ENCODE peak calls at places on chromosomes 6 and 20, in six cellular contexts. G, E, L, B, S and X are unnamed samples. For H3F3A, the result is how much of the 10 kb centered on the place peaks cover.

GRCh38 chr6:47245745-47246371 is 63.8 kb downstream of the TNFRSF21 start:
- DNase-seq in B (no peak), G (no peak), E (no peak), S (no peak), L (no peak), X (no peak)

GRCh38 chr20:61590236-61590635 is 338.2 kb downstream of the CDH4 start:
- DNase-seq in L (no peak), G (no peak), E (no peak), S (no peak), B (no peak), X (no peak)

GRCh38 chr6:39892490-39893129 is 41.7 kb downstream of the MOCS1 start:
- DNase-seq in L (peak), B (no peak), E (peak), G (peak), S (peak), X (peak)

GRCh38 chr20:24425523-24425922 is 43.9 kb upstream of the SYNDIG1 start:
- DNase-seq in G (no peak), L (peak), E (no peak), B (no peak), S (no peak), X (no peak)

GRCh38 chr6:34459899-34460593 is 5.8 kb upstream of the PACSIN1 start:
- DNase-seq in S (peak), B (no peak), G (peak), E (peak), L (peak), X (peak)

GRCh38 chr20:62069741-62070216 is 4.1 kb upstream of the TAF4 start:
- DNase-seq in S (no peak), B (no peak), E (peak), L (no peak), G (no peak), X (peak)

GRCh38 chr20:62755817-62756724 is 40.2 kb upstream of the MRGBP start:
- DNase-seq in S (no peak), B (no peak), E (no peak), L (no peak), G (no peak), X (peak)

GRCh38 chr20:51376121-51376520 is 166.4 kb downstream of the NFATC2 start:
- DNase-seq in E (no peak), B (no peak), G (no peak), L (no peak), S (no peak), X (no peak)

GRCh38 chr20:63733117-63733516 is 3.3 kb upstream of the LIME1 start:
- DNase-seq in G (no peak), B (no peak), E (no peak), S (no peak), L (no peak), X (no peak)

GRCh38 chr20:33967126-33967525 is 26.6 kb upstream of the RALY start:
- DNase-seq in B (no peak), G (no peak), L (no peak), E (no peak), S (no peak), X (no peak)

GRCh38 chr6:26521485-26522391 is 16.4 kb upstream of the HMGN4 start:
- DNase-seq in L (peak), G (peak), E (peak), S (peak), B (peak), X (peak)

GRCh38 chr20:13865825-13866351 is 81.1 kb downstream of the NDUFAF5 start:
- DNase-seq in G (no peak), S (no peak), L (no peak), B (no peak), E (no peak), X (peak)

GRCh38 chr20:33282991-33283555 is at the start of gene BPIFB1:
- DNase-seq in S (no peak), E (peak), G (no peak), L (no peak), B (peak), X (no peak)

GRCh38 chr20:59850018-59850641 is 83.3 kb downstream of the SYCP2 start:
- DNase-seq in B (no peak), G (peak), L (peak), S (peak), E (peak), X (peak)

GRCh38 chr20:53692465-53693067 is 98.9 kb upstream of the ZNF217 start:
- DNase-seq in S (no peak), B (no peak), G (no peak), L (no peak), E (peak), X (peak)

GRCh38 chr6:31927868-31928671 is 553 bp downstream of the C2 start:
- DNase-seq in E (no peak), L (no peak), G (no peak), B (no peak), S (no peak), X (no peak)

GRCh38 chr20:34709836-34710567 is 5.9 kb downstream of the TP53INP2 start:
- DNase-seq in L (peak), B (no peak), G (peak), S (peak), E (peak), X (peak)

GRCh38 chr20:44589522-44589921 is 7.1 kb downstream of the PKIG start:
- DNase-seq in B (no peak), S (no peak), E (no peak), L (no peak), G (no peak), X (no peak)
- H3F3A ChIP-seq in B (under half), S (under half), E (under half), L (under half), G (under half), X (under half)

GRCh38 chr6:155185544-155185943 is 78.3 kb upstream of the CLDN20 start:
- DNase-seq in E (peak), S (peak), L (peak), G (no peak), B (peak), X (peak)

GRCh38 chr6:155183095-155183494 is 80.7 kb upstream of the CLDN20 start:
- DNase-seq in S (no peak), L (no peak), E (no peak), G (no peak), B (no peak), X (no peak)

GRCh38 chr6:155177369-155177961 is 86.3 kb upstream of the CLDN20 start:
- DNase-seq in B (peak), E (peak), S (peak), L (peak), G (peak), X (peak)

GRCh38 chr6:155182103-155182502 is 81.7 kb upstream of the CLDN20 start:
- DNase-seq in S (no peak), L (no peak), E (no peak), G (no peak), B (no peak), X (no peak)

DNA sequence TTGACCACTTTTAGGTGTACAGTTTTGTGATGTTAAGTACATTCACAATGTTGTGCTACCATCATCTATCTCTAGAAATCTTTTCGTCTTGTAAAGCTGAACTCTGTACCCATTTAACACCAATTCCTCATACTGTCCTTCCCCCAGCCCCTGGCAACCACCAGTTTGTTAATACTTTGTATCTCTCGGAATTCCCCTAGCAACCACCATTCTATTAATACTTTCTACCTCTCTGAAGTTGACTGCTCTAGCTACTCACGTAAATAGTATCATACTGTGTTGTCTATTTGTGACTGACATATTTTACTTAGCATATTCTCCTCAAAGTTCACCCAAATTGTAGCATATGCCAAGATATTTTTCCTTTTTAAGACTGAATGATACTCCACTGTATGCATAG is 82.3 kb upstream of the CLDN20 start:
- DNase-seq in B (no peak), E (no peak), G (no peak), L (no peak), S (no peak), X (no peak)
- H3F3A ChIP-seq in B (under half), E (under half), G (under half), L (under half), S (under half), X (under half)

DNA sequence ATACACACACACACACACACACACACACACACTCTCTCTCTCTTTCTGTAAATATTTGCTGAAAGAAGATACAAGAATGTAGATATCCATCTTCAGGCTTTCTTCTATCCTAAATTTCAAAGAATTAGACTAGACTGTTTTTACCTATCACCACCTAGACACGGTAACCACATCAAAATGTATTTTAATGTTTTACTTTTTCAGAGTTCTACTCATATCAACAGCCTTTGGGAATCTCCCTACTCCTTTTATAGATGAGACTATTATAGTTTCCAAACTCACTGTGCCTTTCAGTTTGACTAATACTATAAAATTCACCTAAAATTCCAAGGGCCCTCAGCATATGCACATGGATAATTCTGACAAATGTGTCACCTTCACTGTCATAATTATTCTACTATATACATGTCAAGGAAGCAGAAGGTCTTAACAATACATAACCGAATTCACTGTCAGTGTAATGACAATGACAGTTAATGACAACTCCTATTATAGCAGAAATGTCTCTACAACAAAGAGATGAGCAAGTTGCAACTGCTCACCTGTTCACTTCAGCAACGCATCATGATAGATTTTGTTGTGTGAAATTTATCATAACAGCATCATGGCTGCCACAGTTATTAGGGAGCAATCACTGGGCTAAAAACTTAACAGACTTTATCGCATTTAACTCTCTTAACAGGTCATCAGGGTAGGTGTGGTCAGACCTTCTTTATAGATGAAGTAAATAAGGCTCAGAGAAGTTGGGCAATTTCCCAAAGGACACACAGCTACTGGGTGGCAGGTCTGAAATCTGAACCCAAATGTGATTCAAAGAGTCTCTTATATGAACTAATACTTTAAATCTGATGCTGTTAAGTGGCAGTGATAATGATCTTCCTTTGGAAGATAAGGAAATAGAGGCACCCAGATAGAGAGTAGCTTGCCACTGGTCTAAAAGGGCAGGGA is 236.7 kb downstream of the GMPR start:
- DNase-seq in S (no peak), G (no peak), E (no peak), L (no peak), B (no peak), X (no peak)
- H3F3A ChIP-seq in S (under half), G (under half), E (under half), L (under half), B (under half), X (under half)

GRCh38 chr6:33317668-33318425 is at the start of gene ZBTB22:
- DNase-seq in S (peak), E (peak), B (peak), L (peak), G (peak), X (peak)

GRCh38 chr6:33317418-33317667 is 201 bp downstream of the ZBTB22 start:
- DNase-seq in G (no peak), E (no peak), S (no peak), B (no peak), L (peak), X (no peak)

GRCh38 chr6:33319939-33320314 is 2.4 kb upstream of the ZBTB22 start:
- DNase-seq in B (no peak), L (no peak), S (no peak), E (no peak), G (no peak), X (no peak)

GRCh38 chr6:33316603-33317417 is 734 bp downstream of the ZBTB22 start:
- DNase-seq in G (no peak), E (no peak), B (no peak), S (peak), L (no peak), X (no peak)

GRCh38 chr6:33318426-33319073 is 1.0 kb upstream of the ZBTB22 start:
- DNase-seq in G (no peak), B (no peak), L (no peak), E (no peak), S (no peak), X (no peak)
- H3F3A ChIP-seq in G (under half), B (half or more), L (under half), E (under half), S (half or more), X (under half)